ENCODE peak calls at places on chromosomes 13 and 19, in ten cellular contexts. Z, L, T, B, P, E, M, H, A and D are unnamed samples.

GRCh38 chr19:7647156-7647555 is 10.2 kb downstream of the STXBP2 start:
- DNase-seq in Z (no peak), L (no peak), T (no peak), B (no peak), P (no peak), E (no peak), M (no peak), H (no peak), A (no peak), D (no peak)

GRCh38 chr13:59957438-59957837 is 206.3 kb downstream of the DIAPH3 start:
- DNase-seq in Z (no peak), L (no peak), T (no peak), B (no peak), P (no peak), E (no peak), M (no peak), H (no peak), A (no peak), D (no peak)

GRCh38 chr13:113978741-113979481 is 5.0 kb upstream of the C13orf46 start:
- DNase-seq in Z (no peak), L (no peak), T (no peak), B (peak), P (no peak), E (no peak), M (no peak), H (peak), A (no peak), D (no peak)

GRCh38 chr19:498977-499623 is 2.8 kb downstream of the MADCAM1 start:
- DNase-seq in Z (no peak), L (no peak), T (no peak), B (no peak), P (no peak), E (no peak), M (no peak), H (no peak), A (no peak), D (no peak)

GRCh38 chr13:42524487-42525034 is 49.4 kb upstream of the TNFSF11 start:
- DNase-seq in Z (no peak), L (no peak), T (no peak), B (no peak), P (no peak), E (no peak), M (no peak), H (no peak), A (no peak), D (peak)

GRCh38 chr19:38392707-38393308 is 4.3 kb downstream of the SPRED3 start:
- DNase-seq in Z (peak), L (no peak), T (peak), B (no peak), P (no peak), E (no peak), M (no peak), H (no peak), A (no peak), D (no peak)

GRCh38 chr19:50039968-50040367 is 14.2 kb downstream of the ZNF473 start:
- DNase-seq in Z (no peak), L (no peak), T (no peak), B (no peak), P (no peak), E (no peak), M (no peak), H (no peak), A (no peak), D (no peak)

GRCh38 chr13:95296326-95296939 is 4.8 kb downstream of the ABCC4 start:
- DNase-seq in Z (peak), L (no peak), T (peak), B (no peak), P (no peak), E (no peak), M (peak), H (peak), A (no peak), D (no peak)

GRCh38 chr19:48461982-48462655 is 6.7 kb downstream of the KCNJ14 start:
- DNase-seq in Z (no peak), L (no peak), T (no peak), B (peak), P (no peak), E (no peak), M (no peak), H (no peak), A (no peak), D (no peak)

GRCh38 chr13:98386632-98387031 is 190.3 kb downstream of the STK24 start:
- DNase-seq in Z (no peak), L (no peak), T (no peak), B (no peak), P (no peak), E (no peak), M (no peak), H (no peak), A (no peak), D (no peak)

GRCh38 chr13:103243495-103243894 is 177.3 kb upstream of the SLC10A2 start:
- DNase-seq in Z (no peak), L (no peak), T (no peak), B (no peak), P (no peak), E (no peak), M (no peak), H (no peak), A (no peak), D (no peak)

GRCh38 chr19:10420444-10421239 is at the start of gene PDE4A:
- DNase-seq in Z (peak), L (no peak), T (peak), B (peak), P (no peak), E (no peak), M (peak), H (peak), A (no peak), D (no peak)

GRCh38 chr13:45879666-45880065 is 28.1 kb upstream of the SIAH3 start:
- DNase-seq in Z (no peak), L (no peak), T (peak), B (no peak), P (no peak), E (peak), M (peak), H (peak), A (no peak), D (no peak)

GRCh38 chr13:98965325-98965724 is 12.5 kb downstream of the DOCK9 start:
- DNase-seq in Z (no peak), L (no peak), T (no peak), B (no peak), P (no peak), E (no peak), M (no peak), H (no peak), A (no peak), D (no peak)

GRCh38 chr13:32081591-32081990 is 50.0 kb downstream of the FRY start:
- DNase-seq in Z (no peak), L (no peak), T (no peak), B (no peak), P (no peak), E (no peak), M (no peak), H (no peak), A (no peak), D (no peak)

GRCh38 chr13:91245283-91245682 is 102.2 kb upstream of the MIR17HG start:
- DNase-seq in Z (no peak), L (no peak), T (no peak), B (no peak), P (no peak), E (no peak), M (no peak), H (no peak), A (no peak), D (no peak)

GRCh38 chr19:48487944-48488343 is 18.8 kb downstream of the CYTH2 start:
- DNase-seq in Z (peak), L (no peak), T (peak), B (peak), P (no peak), E (no peak), M (no peak), H (peak), A (peak), D (no peak)

GRCh38 chr19:815079-815774 is 6.5 kb downstream of the PLPPR3 start:
- DNase-seq in Z (no peak), L (no peak), T (no peak), B (peak), P (no peak), E (no peak), M (no peak), H (no peak), A (no peak), D (no peak)

GRCh38 chr13:32538234-32538620 is 368 bp downstream of the N4BP2L2 start:
- DNase-seq in Z (peak), L (peak), T (peak), B (peak), P (no peak), E (no peak), M (peak), H (peak), A (no peak), D (peak)

GRCh38 chr13:100139822-100140221 is 50.9 kb downstream of the PCCA start:
- DNase-seq in Z (no peak), L (no peak), T (no peak), B (no peak), P (peak), E (no peak), M (no peak), H (no peak), A (no peak), D (no peak)

GRCh38 chr19:45947926-45948325 is 25.7 kb downstream of the NOVA2 start:
- DNase-seq in Z (no peak), L (peak), T (no peak), B (no peak), P (no peak), E (no peak), M (no peak), H (no peak), A (no peak), D (peak)

GRCh38 chr19:13866463-13867046 is 10.4 kb upstream of the NANOS3 start:
- DNase-seq in Z (no peak), L (no peak), T (no peak), B (no peak), P (no peak), E (no peak), M (no peak), H (no peak), A (no peak), D (no peak)
- H3K4me3 ChIP-seq in Z (peak), L (peak), T (peak), B (no peak), P (peak), E (no peak), M (peak), H (no peak), A (no peak), D (peak)

GRCh38 chr19:55098716-55099556 is 18.5 kb downstream of the PPP1R12C start:
- DNase-seq in Z (no peak), L (no peak), T (no peak), B (no peak), P (no peak), E (no peak), M (no peak), H (no peak), A (no peak), D (no peak)
- TF ChIP-seq CTCF in Z (no peak), L (peak), T (peak), B (no peak), P (peak), E (no peak), M (no peak), H (no peak), A (no peak), D (no peak)

GRCh38 chr19:18940791-18941627 is at the start of gene HOMER3:
- DNase-seq in Z (peak), L (no peak), T (peak), B (peak), P (no peak), E (no peak), M (peak), H (peak), A (no peak), D (no peak)

GRCh38 chr19:18939922-18940775 is 868 bp downstream of the HOMER3 start:
- DNase-seq in Z (peak), L (peak), T (peak), B (peak), P (no peak), E (no peak), M (peak), H (peak), A (no peak), D (no peak)

GRCh38 chr19:18943465-18943864 is 2.4 kb upstream of the HOMER3 start:
- DNase-seq in Z (no peak), L (no peak), T (no peak), B (no peak), P (no peak), E (no peak), M (no peak), H (no peak), A (no peak), D (no peak)

GRCh38 chr19:18942692-18943091 is 1.7 kb upstream of the HOMER3 start:
- DNase-seq in Z (no peak), L (no peak), T (no peak), B (no peak), P (no peak), E (no peak), M (no peak), H (no peak), A (no peak), D (no peak)

GRCh38 chr19:18941628-18942354 is 774 bp upstream of the HOMER3 start:
- DNase-seq in Z (no peak), L (no peak), T (no peak), B (no peak), P (no peak), E (no peak), M (no peak), H (no peak), A (no peak), D (no peak)
- H3K4me3 ChIP-seq in Z (peak), L (peak), T (peak), B (peak), P (peak), E (peak), M (no peak), H (no peak), A (peak), D (peak)

GRCh38 chr19:23440207-23440606 is 44.9 kb upstream of the ZNF91 start:
- DNase-seq in Z (no peak), L (no peak), T (peak), B (no peak), P (no peak), E (no peak), M (no peak), H (no peak), A (no peak), D (no peak)

GRCh38 chr19:23436944-23437343 is 41.7 kb upstream of the ZNF91 start:
- DNase-seq in Z (no peak), L (no peak), T (peak), B (no peak), P (no peak), E (no peak), M (no peak), H (no peak), A (no peak), D (no peak)

GRCh38 chr19:23437901-23438300 is 42.6 kb upstream of the ZNF91 start:
- DNase-seq in Z (no peak), L (no peak), T (no peak), B (no peak), P (no peak), E (no peak), M (no peak), H (no peak), A (no peak), D (no peak)

GRCh38 chr19:23439623-23440022 is 44.4 kb upstream of the ZNF91 start:
- DNase-seq in Z (no peak), L (no peak), T (no peak), B (no peak), P (no peak), E (no peak), M (no peak), H (no peak), A (no peak), D (no peak)

GRCh38 chr19:23440791-23441190 is 45.5 kb upstream of the ZNF91 start:
- DNase-seq in Z (no peak), L (no peak), T (peak), B (no peak), P (no peak), E (no peak), M (no peak), H (no peak), A (no peak), D (no peak)
- TF ChIP-seq CTCF in Z (peak), L (peak), T (no peak), B (peak), P (peak), E (no peak), M (peak), H (no peak), A (peak), D (peak)

GRCh38 chr13:75445717-75446529 is 36.0 kb downstream of the TBC1D4 start:
- DNase-seq in Z (peak), L (no peak), T (no peak), B (no peak), P (no peak), E (no peak), M (no peak), H (no peak), A (no peak), D (no peak)
- H3K4me3 ChIP-seq in Z (peak), L (no peak), T (no peak), B (peak), P (no peak), E (no peak), M (no peak), H (no peak), A (no peak), D (no peak)

DNA sequence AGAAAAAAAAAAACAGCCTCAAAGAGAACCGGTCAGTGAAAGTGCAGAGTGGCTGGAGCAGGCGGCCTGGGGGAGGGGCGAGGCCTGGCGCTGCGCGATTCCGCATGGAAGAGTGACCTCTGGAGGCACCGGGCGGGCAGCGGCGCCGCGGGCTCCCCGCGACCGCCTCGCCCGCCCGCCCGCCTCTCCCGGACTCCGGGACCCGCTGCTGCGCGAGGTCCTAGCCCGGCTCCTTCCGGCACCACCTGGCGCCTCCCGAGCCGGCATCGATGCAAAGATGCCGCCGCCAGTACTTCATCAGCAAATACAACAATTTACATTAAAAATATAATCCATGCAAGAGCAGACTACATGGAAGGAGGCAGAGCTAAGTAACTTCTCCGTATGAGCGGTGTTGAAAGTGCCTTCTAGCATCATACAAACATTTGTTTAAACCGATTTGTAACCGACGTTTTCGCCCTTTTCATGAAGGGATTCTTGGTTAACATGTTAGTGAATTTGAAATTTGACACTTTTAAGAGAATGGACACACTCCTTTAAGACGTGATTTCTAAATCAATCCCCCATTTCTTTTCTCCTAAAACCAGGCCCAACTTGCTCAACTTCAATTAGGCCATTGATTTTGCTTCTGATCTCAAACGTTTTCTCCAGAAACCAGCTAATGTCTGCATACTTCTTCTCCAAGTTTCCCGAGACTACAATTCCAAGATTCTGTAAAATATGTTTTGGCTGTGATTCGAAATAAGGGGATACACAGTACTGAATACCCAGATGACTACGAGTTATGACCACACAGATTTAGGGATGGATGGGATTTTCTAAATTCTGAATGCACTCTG is 2.1 kb downstream of the EFNB2 start:
- DNase-seq in Z (peak), L (no peak), T (peak), B (peak), P (peak), E (no peak), M (peak), H (peak), A (no peak), D (peak)
- TF ChIP-seq CTCF in Z (peak), L (peak), T (peak), B (peak), P (peak), E (peak), M (peak), H (peak), A (peak), D (peak)

GRCh38 chr19:4061683-4062575 is 4.8 kb downstream of the ZBTB7A start:
- DNase-seq in Z (no peak), L (no peak), T (no peak), B (peak), P (no peak), E (peak), M (no peak), H (peak), A (no peak), D (no peak)

GRCh38 chr19:4061178-4061682 is 5.5 kb downstream of the ZBTB7A start:
- DNase-seq in Z (no peak), L (no peak), T (no peak), B (peak), P (no peak), E (no peak), M (no peak), H (peak), A (no peak), D (no peak)

GRCh38 chr19:4063369-4064072 is 3.2 kb downstream of the ZBTB7A start:
- DNase-seq in Z (no peak), L (no peak), T (no peak), B (no peak), P (no peak), E (no peak), M (no peak), H (peak), A (no peak), D (no peak)

GRCh38 chr19:4064073-4064550 is 2.6 kb downstream of the ZBTB7A start:
- DNase-seq in Z (peak), L (no peak), T (no peak), B (peak), P (no peak), E (no peak), M (peak), H (no peak), A (no peak), D (no peak)

GRCh38 chr19:4062576-4063368 is 3.9 kb downstream of the ZBTB7A start:
- DNase-seq in Z (no peak), L (no peak), T (no peak), B (peak), P (no peak), E (no peak), M (no peak), H (peak), A (no peak), D (no peak)
- H3K4me3 ChIP-seq in Z (peak), L (no peak), T (peak), B (no peak), P (peak), E (peak), M (no peak), H (no peak), A (peak), D (peak)

GRCh38 chr13:109785141-109785891 is 1.1 kb downstream of the IRS2 start:
- DNase-seq in Z (peak), L (no peak), T (no peak), B (peak), P (no peak), E (no peak), M (peak), H (peak), A (no peak), D (no peak)
- TF ChIP-seq CTCF in Z (no peak), L (no peak), T (no peak), B (no peak), P (no peak), E (no peak), M (no peak), H (no peak), A (no peak), D (no peak)

DNA sequence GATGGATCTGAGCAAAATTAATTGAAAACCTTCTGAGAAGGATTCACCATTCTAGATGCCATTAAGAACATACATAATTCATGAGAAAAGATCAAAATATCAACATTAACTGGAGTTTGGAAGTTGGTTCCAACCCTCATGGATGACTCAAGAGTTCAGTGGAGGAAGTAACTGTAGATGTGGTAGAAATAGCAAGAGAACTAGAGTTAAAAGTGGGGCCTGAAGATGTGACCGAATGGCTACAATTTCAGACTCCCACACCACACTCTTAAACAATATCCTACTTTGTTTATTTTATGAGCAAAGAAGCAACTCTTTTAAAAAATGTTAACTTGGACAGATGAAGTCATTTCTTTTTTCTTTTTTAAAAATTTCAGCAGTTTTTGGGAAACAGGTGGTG is 354.3 kb downstream of the KLF12 start:
- DNase-seq in Z (no peak), L (no peak), T (no peak), B (no peak), P (no peak), E (no peak), M (no peak), H (no peak), A (no peak), D (no peak)
- H3K4me3 ChIP-seq in Z (no peak), L (no peak), T (no peak), B (no peak), P (no peak), E (no peak), M (no peak), H (no peak), A (no peak), D (no peak)